ENCODE peak calls at places on chromosomes 6 and 20, in five cellular contexts. N is H1, Z is A549, U is HepG2, S is K562. B is an unnamed sample.

GRCh38 chr20:58619847-58620431 is 31.1 kb upstream of the STX16 start:
- DNase-seq in N (no peak), Z (no peak), S (no peak), U (no peak), B (no peak)

GRCh38 chr6:41786451-41787218 is 859 bp upstream of the TOMM6 start:
- DNase-seq in N (peak; percentile 95), Z (peak; percentile 72), U (peak; percentile 76), S (peak; percentile 91), B (peak; percentile 83)

GRCh38 chr6:97049254-97050004 is 124.9 kb downstream of the KLHL32 start:
- DNase-seq in Z (no peak), U (peak; percentile 33), S (no peak), N (no peak), B (no peak)

GRCh38 chr6:150491796-150492142 is 107.9 kb upstream of the PLEKHG1 start:
- DNase-seq in N (no peak), S (no peak), Z (no peak), U (no peak), B (no peak)

GRCh38 chr6:95094751-95095150 is 482.6 kb upstream of the MANEA start:
- DNase-seq in Z (peak; percentile 24), N (no peak), U (no peak), S (no peak), B (peak; percentile 6)

GRCh38 chr6:152356659-152357058 is 280.5 kb downstream of the SYNE1 start:
- DNase-seq in U (peak; percentile 63), S (no peak), N (no peak), Z (peak; percentile 34), B (peak; percentile 54)

GRCh38 chr6:129860901-129861665 is at the start of gene TMEM244:
- DNase-seq in U (no peak), Z (no peak), S (no peak), N (no peak), B (no peak)

GRCh38 chr6:87907521-87907920 is 140.1 kb upstream of the SPACA1 start:
- DNase-seq in S (no peak), N (no peak), U (no peak), Z (no peak), B (no peak)

GRCh38 chr20:62617711-62618483 is 24.4 kb upstream of the SLCO4A1 start:
- DNase-seq in Z (no peak), N (no peak), S (no peak), U (peak; percentile 35), B (peak; percentile 55)

GRCh38 chr20:46801003-46801702 is 91.7 kb downstream of the SLC2A10 start:
- DNase-seq in N (no peak), U (peak; percentile 27), Z (no peak), S (no peak), B (no peak)

GRCh38 chr6:41422156-41422555 is 86.7 kb downstream of the NCR2 start:
- DNase-seq in S (no peak), N (no peak), U (no peak), Z (no peak), B (no peak)

GRCh38 chr20:13363473-13363872 is 142.4 kb downstream of the ISM1 start:
- DNase-seq in Z (no peak), S (no peak), U (no peak), N (no peak), B (no peak)

GRCh38 chr6:117167520-117168271 is 97.7 kb upstream of the VGLL2 start:
- DNase-seq in S (no peak), U (no peak), Z (peak; percentile 1), N (no peak), B (no peak)

GRCh38 chr20:63699466-63700198 is 3.2 kb downstream of the TNFRSF6B start:
- DNase-seq in U (no peak), S (no peak), N (no peak), Z (no peak), B (no peak)

GRCh38 chr20:39899881-39900280 is 789.2 kb downstream of the MAFB start:
- DNase-seq in U (no peak), S (no peak), Z (no peak), N (no peak), B (no peak)

GRCh38 chr20:39893013-39893685 is 795.9 kb downstream of the MAFB start:
- DNase-seq in N (no peak), Z (no peak), S (no peak), U (no peak), B (no peak)

GRCh38 chr20:39897781-39898466 is 791.1 kb downstream of the MAFB start:
- DNase-seq in N (no peak), S (no peak), Z (no peak), U (no peak), B (no peak)

GRCh38 chr20:39898467-39898852 is 790.6 kb downstream of the MAFB start:
- DNase-seq in S (no peak), N (no peak), U (no peak), Z (no peak), B (no peak)

DNA sequence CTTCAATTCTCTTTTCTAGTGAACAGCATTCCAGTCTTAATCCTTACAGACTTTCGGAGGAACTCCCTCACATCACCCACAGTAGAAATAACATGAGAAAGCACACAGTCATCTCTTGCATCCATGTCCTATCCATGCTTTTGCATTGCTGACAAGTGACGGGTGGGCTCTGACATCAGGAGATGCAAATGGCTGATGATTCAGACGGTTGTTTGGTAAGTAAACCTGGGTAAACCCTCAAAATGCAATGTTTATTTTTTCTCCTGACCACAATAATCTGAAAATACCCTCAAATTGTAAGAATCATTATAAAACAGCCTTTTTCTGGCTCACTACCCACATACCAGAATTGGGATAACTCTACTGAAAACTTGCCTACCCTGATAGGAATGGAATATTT is 792.0 kb downstream of the MAFB start:
- DNase-seq in S (no peak), N (no peak), U (no peak), Z (no peak), B (no peak)
- H3K4me2 ChIP-seq in S (no peak overlapping the region), N (no peak overlapping the region), U (no peak overlapping the region), Z (no peak overlapping the region), B (no peak overlapping the region)

GRCh38 chr6:62286470-62286843 is 432 bp upstream of the KHDRBS2 start:
- DNase-seq in U (no peak), S (no peak), Z (no peak), N (no peak), B (no peak)
- TF ChIP-seq JUN in U (no peak), S (no peak), Z (no peak), N (no peak), B (no peak)

GRCh38 chr20:50214226-50215024 is 23.8 kb downstream of the CEBPB start:
- DNase-seq in S (no peak), Z (no peak), N (no peak), U (no peak), B (no peak)

GRCh38 chr20:50215101-50215500 is 24.5 kb downstream of the CEBPB start:
- DNase-seq in S (no peak), Z (no peak), N (no peak), U (no peak), B (no peak)

GRCh38 chr20:50217207-50217949 is 26.7 kb downstream of the CEBPB start:
- DNase-seq in S (no peak), N (no peak), Z (no peak), U (no peak), B (no peak)

GRCh38 chr20:50215917-50216316 is 25.3 kb downstream of the CEBPB start:
- DNase-seq in N (no peak), S (no peak), U (no peak), Z (no peak), B (no peak)

DNA sequence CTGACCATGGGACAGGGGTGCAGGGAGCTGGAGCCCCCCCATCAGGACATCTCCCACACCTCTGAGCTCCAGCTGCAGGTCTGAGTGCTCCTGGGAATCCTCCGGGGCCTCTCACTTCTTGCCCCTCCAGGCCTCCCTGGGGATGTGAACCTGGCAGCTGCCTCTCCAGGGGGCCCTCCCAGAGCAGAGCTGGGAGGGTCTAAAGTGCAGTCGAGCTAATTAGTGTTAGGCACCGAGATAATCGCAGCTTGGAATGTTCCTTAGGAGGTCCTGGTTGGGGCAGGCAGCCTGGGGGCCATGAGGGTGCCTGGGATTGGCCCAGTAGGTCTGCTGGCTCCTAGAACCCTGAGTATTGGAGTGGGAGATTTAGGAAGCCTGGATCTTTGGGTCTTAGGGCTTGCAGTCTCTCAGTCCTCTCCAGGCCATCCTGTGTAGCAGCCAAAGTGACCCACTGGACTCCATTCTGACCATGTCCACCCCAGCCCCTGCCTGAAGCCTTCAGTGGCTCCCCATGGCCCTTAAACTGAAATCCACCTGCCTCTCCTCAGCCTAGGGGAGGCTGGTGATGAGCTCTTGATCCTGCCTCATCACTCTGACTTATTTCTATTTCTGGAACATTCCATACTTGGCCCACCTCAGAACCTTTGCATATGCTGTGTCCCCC is 26.0 kb downstream of the CEBPB start:
- DNase-seq in U (peak; percentile 63), N (no peak), S (no peak), Z (no peak), B (no peak)
- H3K4me2 ChIP-seq in U (peak overlapping the region; percentile 67), N (no peak overlapping the region), S (no peak overlapping the region), Z (no peak overlapping the region), B (no peak overlapping the region)

GRCh38 chr20:34083137-34083536 is 28.9 kb downstream of the EIF2S2 start:
- DNase-seq in Z (peak; percentile 33), U (no peak), N (no peak), S (peak; percentile 52), B (peak; percentile 32)

GRCh38 chr20:34082232-34082887 is 29.7 kb downstream of the EIF2S2 start:
- DNase-seq in U (no peak), S (no peak), N (no peak), Z (no peak), B (no peak)

GRCh38 chr20:34083781-34084180 is 28.3 kb downstream of the EIF2S2 start:
- DNase-seq in N (no peak), S (no peak), Z (no peak), U (no peak), B (no peak)

GRCh38 chr20:34085544-34086040 is 26.5 kb downstream of the EIF2S2 start:
- DNase-seq in U (no peak), N (no peak), S (peak; percentile 52), Z (no peak), B (no peak)

DNA sequence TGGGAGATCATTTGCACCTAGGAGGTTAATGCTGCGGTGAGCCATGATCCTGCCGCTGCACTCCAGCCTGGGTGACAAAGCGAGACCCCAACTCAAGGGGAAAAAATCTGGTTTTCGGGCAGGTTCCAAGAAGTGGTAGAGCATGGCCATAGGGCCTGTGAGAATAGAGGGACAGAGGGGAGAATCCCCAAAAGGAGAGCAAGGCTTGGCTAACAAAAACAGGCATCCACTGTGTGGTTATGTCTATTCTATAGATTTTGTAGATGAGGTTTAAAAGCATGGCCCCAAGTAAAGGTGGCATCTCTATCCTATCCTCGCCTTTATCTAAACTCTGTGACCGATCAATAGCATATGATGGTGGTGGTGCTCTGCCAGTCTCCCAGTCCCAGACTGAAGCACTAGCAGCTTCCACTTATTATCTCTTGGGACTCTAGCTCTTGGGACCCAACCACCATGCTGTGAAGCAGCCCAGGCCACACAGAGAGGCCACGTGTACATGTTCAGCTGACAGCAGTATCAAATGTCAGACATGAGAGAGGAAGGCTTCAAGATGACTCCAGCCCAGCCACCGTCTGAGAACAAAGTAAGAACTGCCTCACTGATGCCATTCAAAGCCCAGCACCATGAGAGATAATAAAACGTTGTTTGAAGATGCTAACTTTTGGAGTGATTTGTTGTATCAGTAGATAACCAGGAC is 27.7 kb downstream of the EIF2S2 start:
- DNase-seq in Z (no peak), N (no peak), S (no peak), U (no peak), B (no peak)
- TF ChIP-seq JUN in Z (no peak), N (no peak), S (no peak), U (no peak), B (no peak)

DNA sequence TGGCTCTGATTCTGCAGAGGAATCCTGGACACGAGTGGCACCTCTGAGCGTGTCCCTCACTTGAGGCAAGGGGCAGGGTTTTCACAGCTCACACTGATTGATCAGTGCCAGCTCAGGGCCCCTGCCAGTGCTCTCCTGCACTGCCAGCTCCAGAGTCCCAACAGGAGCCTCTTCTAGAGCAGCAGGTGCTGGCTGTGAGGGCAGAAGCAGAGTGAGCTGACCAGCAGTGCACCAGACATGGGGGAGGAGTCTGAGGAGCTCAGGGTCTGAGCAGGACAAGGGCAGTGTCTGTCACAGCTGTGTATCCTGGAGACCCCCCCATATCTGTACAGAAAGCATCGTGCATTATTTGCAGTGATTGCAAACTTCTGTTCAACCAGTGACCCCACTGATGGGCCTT is 31.5 kb upstream of the THBS2 start:
- DNase-seq in S (no peak), U (no peak), N (no peak), Z (no peak), B (no peak)
- H3K4me2 ChIP-seq in S (no peak overlapping the region), U (peak overlapping the region; percentile 9), N (no peak overlapping the region), Z (no peak overlapping the region), B (no peak overlapping the region)